ENCODE peak calls at places on chromosomes 16 and 17, in six cellular contexts. U, K, B, X, J and V are unnamed samples.

GRCh38 chr17:2082003-2082862 is 27.3 kb downstream of the HIC1 start:
- DNase-seq in U (no peak), K (no peak), B (no peak), X (no peak), J (no peak), V (no peak)

GRCh38 chr16:50280932-50281331 is 14.6 kb downstream of the ADCY7 start:
- DNase-seq in U (no peak), K (no peak), B (no peak), X (peak), J (no peak), V (no peak)

GRCh38 chr17:7883781-7884386 is 4.7 kb upstream of the CHD3 start:
- DNase-seq in U (no peak), K (no peak), B (no peak), X (no peak), J (no peak), V (no peak)

GRCh38 chr17:72101526-72101925 is 19.3 kb upstream of the SOX9 start:
- DNase-seq in U (no peak), K (no peak), B (no peak), X (no peak), J (no peak), V (no peak)

GRCh38 chr16:10521681-10522274 is 58.6 kb downstream of the EMP2 start:
- DNase-seq in U (peak), K (peak), B (peak), X (peak), J (peak), V (no peak)

GRCh38 chr17:39738568-39738901 is 797 bp downstream of the GRB7 start:
- DNase-seq in U (peak), K (no peak), B (peak), X (no peak), J (peak), V (peak)

GRCh38 chr16:85510203-85510602 is 102.9 kb upstream of the GSE1 start:
- DNase-seq in U (no peak), K (no peak), B (no peak), X (no peak), J (no peak), V (no peak)

GRCh38 chr16:4578961-4579530 is 22.9 kb downstream of the C16orf96 start:
- DNase-seq in U (no peak), K (no peak), B (no peak), X (no peak), J (no peak), V (no peak)

GRCh38 chr17:8695916-8696415 is 48.7 kb downstream of the CCDC42 start:
- DNase-seq in U (no peak), K (no peak), B (no peak), X (no peak), J (no peak), V (no peak)

GRCh38 chr16:4521971-4522623 is 16.5 kb downstream of the CDIP1 start:
- DNase-seq in U (no peak), K (no peak), B (no peak), X (no peak), J (no peak), V (no peak)

GRCh38 chr17:66855204-66855603 is 20.3 kb downstream of the CACNG5 start:
- DNase-seq in U (no peak), K (no peak), B (no peak), X (no peak), J (no peak), V (no peak)

GRCh38 chr16:68356919-68357286 is 46.1 kb downstream of the PRMT7 start:
- DNase-seq in U (no peak), K (no peak), B (no peak), X (no peak), J (no peak), V (no peak)

DNA sequence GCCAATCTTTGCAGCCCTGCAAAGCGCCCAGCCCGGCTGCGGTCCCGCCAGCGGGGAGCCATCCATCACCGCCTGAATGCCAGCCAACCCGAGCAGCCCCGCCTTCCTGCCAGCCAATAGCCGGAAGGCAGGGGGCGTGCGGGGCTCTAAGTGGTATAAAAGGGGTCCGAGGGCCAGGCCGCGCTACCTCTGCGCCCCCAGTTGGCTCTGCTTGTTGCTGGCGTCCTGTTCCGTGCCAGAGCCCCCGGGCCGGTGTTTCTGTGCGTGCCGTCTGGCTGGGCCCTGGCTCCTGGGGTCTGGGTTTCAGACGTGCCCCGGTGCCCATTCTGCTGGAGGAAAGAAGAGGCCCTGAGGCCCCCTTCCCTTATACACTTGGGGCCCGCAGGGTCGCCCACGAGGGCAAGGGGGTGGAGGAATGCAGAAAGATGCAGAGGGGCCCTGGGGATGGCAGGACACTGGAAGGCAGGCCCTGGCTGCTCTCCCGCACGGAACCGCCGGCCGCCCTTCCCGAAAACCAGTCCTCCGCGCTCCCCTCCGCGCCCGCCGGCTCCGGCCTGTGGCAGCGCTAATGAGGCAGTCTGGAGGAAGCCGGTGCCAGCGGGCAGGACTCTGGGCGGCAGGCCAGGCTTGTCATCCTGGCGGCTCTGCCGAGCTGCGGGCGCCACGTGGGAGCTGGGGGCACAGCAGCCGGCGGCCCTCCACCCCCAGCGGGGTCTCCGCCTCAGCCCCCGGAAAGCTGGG is 14.0 kb downstream of the COPZ2 start:
- DNase-seq in U (peak), K (peak), B (peak), X (peak), J (peak), V (peak)
- TF ChIP-seq POLR2AphosphoS5 in U (peak), K (no peak), B (no peak), X (no peak), J (peak), V (no peak)

DNA sequence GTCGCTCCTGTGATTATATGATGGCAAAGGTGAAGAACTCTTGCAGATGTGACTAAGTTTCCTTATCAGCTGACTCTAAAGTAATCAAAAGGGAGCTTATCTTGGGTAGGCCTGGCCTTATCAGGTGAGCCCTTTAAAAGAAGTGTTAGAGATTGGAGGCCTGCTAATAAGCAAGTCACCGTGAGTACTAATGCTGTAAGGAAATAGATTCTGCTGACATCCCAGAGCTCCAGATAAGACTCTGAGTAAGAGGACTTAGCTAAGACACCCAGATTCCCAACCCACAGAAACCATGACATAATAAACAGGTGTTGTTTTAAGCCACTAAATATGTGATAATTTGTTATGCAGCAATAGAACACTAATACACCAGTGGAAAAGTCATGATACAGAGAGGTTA is 99.9 kb upstream of the FAM20A start:
- DNase-seq in U (no peak), K (no peak), B (no peak), X (no peak), J (no peak), V (no peak)
- TF ChIP-seq POLR2AphosphoS5 in U (no peak), K (no peak), B (no peak), X (no peak), J (no peak), V (no peak)

GRCh38 chr16:57815987-57816745 is 13.9 kb upstream of the KIFC3 start:
- DNase-seq in U (peak), K (no peak), B (no peak), X (peak), J (peak), V (peak)

GRCh38 chr16:57814896-57815295 is 12.6 kb upstream of the KIFC3 start:
- DNase-seq in U (peak), K (no peak), B (no peak), X (no peak), J (no peak), V (no peak)

GRCh38 chr16:57810197-57811024 is 8.1 kb upstream of the KIFC3 start:
- DNase-seq in U (peak), K (peak), B (peak), X (peak), J (peak), V (peak)

GRCh38 chr16:57809843-57810196 is 7.5 kb upstream of the KIFC3 start:
- DNase-seq in U (no peak), K (no peak), B (no peak), X (no peak), J (no peak), V (no peak)

GRCh38 chr16:57813466-57813865 is 11.2 kb upstream of the KIFC3 start:
- DNase-seq in U (no peak), K (no peak), B (no peak), X (no peak), J (no peak), V (no peak)
- TF ChIP-seq POLR2AphosphoS5 in U (no peak), K (no peak), B (no peak), X (no peak), J (no peak), V (no peak)

GRCh38 chr17:44023545-44024270 is 8.9 kb upstream of the TMEM101 start:
- DNase-seq in U (no peak), K (no peak), B (no peak), X (no peak), J (no peak), V (no peak)
- TF ChIP-seq POLR2AphosphoS5 in U (no peak), K (no peak), B (no peak), X (no peak), J (no peak), V (no peak)

GRCh38 chr16:65225488-65225887 is 103.6 kb upstream of the CDH11 start:
- DNase-seq in U (no peak), K (no peak), B (no peak), X (no peak), J (no peak), V (no peak)

GRCh38 chr16:65226077-65226476 is 104.2 kb upstream of the CDH11 start:
- DNase-seq in U (no peak), K (no peak), B (no peak), X (no peak), J (no peak), V (no peak)

GRCh38 chr16:65223335-65223734 is 101.5 kb upstream of the CDH11 start:
- DNase-seq in U (no peak), K (no peak), B (no peak), X (no peak), J (no peak), V (no peak)

GRCh38 chr16:65224471-65224870 is 102.6 kb upstream of the CDH11 start:
- DNase-seq in U (no peak), K (no peak), B (no peak), X (no peak), J (no peak), V (no peak)

GRCh38 chr16:65224994-65225393 is 103.1 kb upstream of the CDH11 start:
- DNase-seq in U (no peak), K (no peak), B (no peak), X (no peak), J (no peak), V (no peak)
- TF ChIP-seq POLR2AphosphoS5 in U (no peak), K (no peak), B (no peak), X (no peak), J (no peak), V (no peak)

DNA sequence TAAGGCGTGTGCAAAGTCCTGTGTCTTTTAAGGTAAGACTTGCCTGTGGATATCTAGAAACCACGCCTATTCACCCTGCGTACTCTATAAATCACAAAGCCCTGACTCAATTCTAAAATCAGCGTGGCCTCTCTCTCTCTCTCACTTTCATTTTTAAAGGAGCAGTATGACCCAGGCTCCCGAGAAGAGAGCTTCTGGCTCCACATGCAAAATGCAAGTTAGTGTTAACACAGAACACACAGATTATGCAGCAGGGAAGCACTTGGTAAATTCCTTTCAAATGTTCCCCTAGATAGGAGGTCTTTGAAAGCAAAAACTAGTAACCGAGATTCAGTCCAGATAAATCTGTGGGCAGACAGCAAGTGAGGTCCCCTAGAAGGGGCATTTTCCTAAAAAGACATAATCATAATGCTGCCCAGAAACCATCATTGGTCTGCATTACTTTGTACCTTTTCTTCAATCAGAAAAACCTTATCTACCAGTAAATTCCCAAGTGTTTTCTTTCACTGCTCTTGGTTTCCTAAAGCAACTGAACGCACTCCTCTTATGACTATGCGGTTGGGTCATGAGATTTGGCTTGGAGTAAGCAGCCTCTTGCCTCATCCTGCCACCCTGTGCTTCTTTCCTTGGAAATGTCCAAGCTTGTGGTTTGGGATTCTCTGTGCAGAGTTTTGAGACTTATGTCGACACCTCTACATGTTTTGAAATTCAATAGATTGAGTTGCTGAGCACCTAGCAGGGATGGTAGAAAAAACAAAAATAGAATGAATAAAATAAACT is 31.7 kb upstream of the KCNJ2 start:
- DNase-seq in U (peak), K (no peak), B (no peak), X (peak), J (peak), V (peak)
- TF ChIP-seq POLR2AphosphoS5 in U (peak), K (no peak), B (no peak), X (peak), J (peak), V (no peak)

GRCh38 chr16:593807-594206 is 3.9 kb downstream of the RAB40C start:
- DNase-seq in U (no peak), K (no peak), B (no peak), X (no peak), J (no peak), V (no peak)

GRCh38 chr16:593406-593805 is 3.5 kb downstream of the RAB40C start:
- DNase-seq in U (peak), K (no peak), B (no peak), X (no peak), J (peak), V (no peak)

GRCh38 chr16:591892-592517 is 2.1 kb downstream of the RAB40C start:
- DNase-seq in U (no peak), K (no peak), B (no peak), X (no peak), J (no peak), V (no peak)

GRCh38 chr16:590875-591200 is 972 bp downstream of the RAB40C start:
- DNase-seq in U (no peak), K (no peak), B (no peak), X (no peak), J (no peak), V (no peak)

GRCh38 chr16:592518-593306 is 2.8 kb downstream of the RAB40C start:
- DNase-seq in U (peak), K (no peak), B (peak), X (peak), J (peak), V (peak)
- TF ChIP-seq POLR2AphosphoS5 in U (peak), K (no peak), B (no peak), X (peak), J (no peak), V (peak)

GRCh38 chr16:64440421-64440831 is 681.4 kb downstream of the CDH11 start:
- DNase-seq in U (no peak), K (peak), B (peak), X (no peak), J (no peak), V (no peak)
- TF ChIP-seq POLR2AphosphoS5 in U (no peak), K (no peak), B (no peak), X (no peak), J (peak), V (peak)

GRCh38 chr17:45977506-45977824 is 21.6 kb upstream of the STH start:
- DNase-seq in U (no peak), K (no peak), B (no peak), X (no peak), J (no peak), V (no peak)
- TF ChIP-seq POLR2AphosphoS5 in U (no peak), K (no peak), B (no peak), X (no peak), J (no peak), V (no peak)

GRCh38 chr16:1326380-1326779 is 7.1 kb upstream of the BAIAP3 start:
- DNase-seq in U (no peak), K (no peak), B (no peak), X (no peak), J (no peak), V (no peak)

GRCh38 chr16:1326946-1327618 is 6.4 kb upstream of the BAIAP3 start:
- DNase-seq in U (no peak), K (no peak), B (no peak), X (no peak), J (no peak), V (no peak)

GRCh38 chr16:1325261-1325660 is 8.2 kb upstream of the BAIAP3 start:
- DNase-seq in U (no peak), K (no peak), B (no peak), X (no peak), J (no peak), V (no peak)

GRCh38 chr16:1324286-1324826 is 9.1 kb upstream of the BAIAP3 start:
- DNase-seq in U (no peak), K (no peak), B (no peak), X (no peak), J (no peak), V (no peak)

DNA sequence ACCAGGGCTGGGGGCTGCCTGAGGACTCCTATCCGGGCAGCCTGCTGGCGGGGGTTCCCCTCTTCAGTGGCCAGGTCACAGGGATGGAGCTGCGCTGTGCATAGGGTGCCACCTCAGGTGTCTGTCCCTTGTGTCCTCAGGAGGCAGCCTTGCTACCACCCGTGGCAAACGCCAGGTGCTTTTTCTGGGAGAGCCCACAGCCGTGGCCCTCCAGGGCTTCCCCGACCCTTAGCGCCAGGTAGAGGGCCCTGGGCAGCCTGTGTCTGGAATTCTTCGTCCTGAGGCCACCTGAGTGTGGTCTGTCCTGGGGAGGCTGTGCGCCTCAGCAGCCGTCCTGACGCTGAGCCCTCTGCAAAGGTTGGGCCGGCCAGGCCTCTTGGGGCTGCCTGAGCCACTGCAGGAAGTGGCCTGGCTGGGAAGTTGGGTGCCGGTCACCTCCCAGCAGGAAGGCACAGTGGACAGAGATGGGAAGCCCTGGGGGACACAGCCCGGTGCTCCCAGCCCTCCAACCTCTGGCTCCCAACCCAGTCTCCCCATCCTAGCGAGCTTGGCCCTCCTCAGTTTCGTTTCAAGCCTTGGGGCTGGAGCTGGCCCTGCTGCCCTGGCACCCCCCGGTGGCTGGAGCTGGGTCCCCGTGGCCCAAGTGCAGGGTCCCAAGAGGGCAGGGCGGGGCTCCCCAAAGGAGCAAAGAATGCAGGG is 7.6 kb upstream of the BAIAP3 start:
- DNase-seq in U (no peak), K (no peak), B (no peak), X (no peak), J (no peak), V (peak)
- TF ChIP-seq POLR2AphosphoS5 in U (no peak), K (peak), B (no peak), X (no peak), J (no peak), V (no peak)